ENCODE peak calls at places on chromosomes 6 and 20, in seven cellular contexts. One of them, this sample, is unnamed.

GRCh38 chr6:10138917-10139316 is 276.0 kb downstream of the TFAP2A start:
- DNase-seq in body of pancreas: no peak
- DNase-seq in pancreas: no peak
- DNase-seq in dorsolateral prefrontal cortex: no peak
- DNase-seq in left ventricle myocardium inferior: no peak
- DNase-seq in lower leg skin: no peak
- DNase-seq in activated B cell treated with CpG ODN at 0.5 μM for 24 hours: no peak
- DNase-seq in this sample: no peak

GRCh38 chr6:39471954-39472659 is 149.6 kb upstream of the KCNK16 start:
- DNase-seq in activated B cell treated with CpG ODN at 0.5 μM for 24 hours: no peak
- DNase-seq in left ventricle myocardium inferior: no peak
- DNase-seq in dorsolateral prefrontal cortex: no peak
- DNase-seq in lower leg skin: no peak
- DNase-seq in body of pancreas: no peak
- DNase-seq in pancreas: no peak
- DNase-seq in this sample: no peak

GRCh38 chr6:104860221-104860620 is 502 bp upstream of the HACE1 start:
- DNase-seq in lower leg skin: no peak
- DNase-seq in left ventricle myocardium inferior: no peak
- DNase-seq in activated B cell treated with CpG ODN at 0.5 μM for 24 hours: no peak
- DNase-seq in pancreas: no peak
- DNase-seq in body of pancreas: no peak
- DNase-seq in dorsolateral prefrontal cortex: no peak
- DNase-seq in this sample: peak; percentile 4

GRCh38 chr6:149225946-149226345 is 91.6 kb upstream of the TAB2 start:
- DNase-seq in activated B cell treated with CpG ODN at 0.5 μM for 24 hours: no peak
- DNase-seq in lower leg skin: no peak
- DNase-seq in pancreas: no peak
- DNase-seq in dorsolateral prefrontal cortex: no peak
- DNase-seq in left ventricle myocardium inferior: no peak
- DNase-seq in body of pancreas: no peak
- DNase-seq in this sample: no peak

GRCh38 chr6:111566873-111567517 is 38.7 kb downstream of the TRAF3IP2 start:
- DNase-seq in body of pancreas: no peak
- DNase-seq in left ventricle myocardium inferior: no peak
- DNase-seq in dorsolateral prefrontal cortex: peak; percentile 66
- DNase-seq in pancreas: no peak
- DNase-seq in lower leg skin: no peak
- DNase-seq in activated B cell treated with CpG ODN at 0.5 μM for 24 hours: no peak
- DNase-seq in this sample: no peak

GRCh38 chr6:149169761-149170359 is 147.7 kb upstream of the TAB2 start:
- DNase-seq in dorsolateral prefrontal cortex: no peak
- DNase-seq in pancreas: no peak
- DNase-seq in activated B cell treated with CpG ODN at 0.5 μM for 24 hours: no peak
- DNase-seq in body of pancreas: no peak
- DNase-seq in left ventricle myocardium inferior: no peak
- DNase-seq in lower leg skin: no peak
- DNase-seq in this sample: no peak

GRCh38 chr6:24883618-24884017 is 52.1 kb downstream of the RIPOR2 start:
- DNase-seq in dorsolateral prefrontal cortex: no peak
- DNase-seq in lower leg skin: no peak
- DNase-seq in left ventricle myocardium inferior: no peak
- DNase-seq in body of pancreas: no peak
- DNase-seq in activated B cell treated with CpG ODN at 0.5 μM for 24 hours: no peak
- DNase-seq in pancreas: no peak
- DNase-seq in this sample: no peak

GRCh38 chr20:63698739-63699465 is 2.5 kb downstream of the TNFRSF6B start:
- DNase-seq in body of pancreas: peak; percentile 29
- DNase-seq in pancreas: peak; percentile 59
- DNase-seq in dorsolateral prefrontal cortex: no peak
- DNase-seq in lower leg skin: no peak
- DNase-seq in left ventricle myocardium inferior: no peak
- DNase-seq in activated B cell treated with CpG ODN at 0.5 μM for 24 hours: no peak
- DNase-seq in this sample: peak; percentile 93

GRCh38 chr6:135358907-135359459 is 138.6 kb downstream of the AHI1 start:
- DNase-seq in left ventricle myocardium inferior: no peak
- DNase-seq in body of pancreas: no peak
- DNase-seq in dorsolateral prefrontal cortex: no peak
- DNase-seq in activated B cell treated with CpG ODN at 0.5 μM for 24 hours: no peak
- DNase-seq in lower leg skin: no peak
- DNase-seq in pancreas: no peak
- DNase-seq in this sample: no peak

GRCh38 chr6:85459224-85459901 is 9.5 kb downstream of the NT5E start:
- DNase-seq in body of pancreas: no peak
- DNase-seq in dorsolateral prefrontal cortex: no peak
- DNase-seq in pancreas: no peak
- DNase-seq in lower leg skin: no peak
- DNase-seq in activated B cell treated with CpG ODN at 0.5 μM for 24 hours: no peak
- DNase-seq in left ventricle myocardium inferior: no peak
- DNase-seq in this sample: no peak

GRCh38 chr20:10565191-10565921 is 108.4 kb downstream of the JAG1 start:
- DNase-seq in body of pancreas: no peak
- DNase-seq in lower leg skin: peak; percentile 65
- DNase-seq in activated B cell treated with CpG ODN at 0.5 μM for 24 hours: no peak
- DNase-seq in dorsolateral prefrontal cortex: no peak
- DNase-seq in left ventricle myocardium inferior: no peak
- DNase-seq in pancreas: no peak
- DNase-seq in this sample: no peak

GRCh38 chr6:2792330-2792729 is 27.1 kb downstream of the WRNIP1 start:
- DNase-seq in activated B cell treated with CpG ODN at 0.5 μM for 24 hours: no peak
- DNase-seq in lower leg skin: no peak
- DNase-seq in left ventricle myocardium inferior: no peak
- DNase-seq in body of pancreas: no peak
- DNase-seq in pancreas: no peak
- DNase-seq in dorsolateral prefrontal cortex: no peak
- DNase-seq in this sample: no peak

GRCh38 chr6:105795913-105796517 is 290.1 kb upstream of the PRDM1 start:
- DNase-seq in lower leg skin: no peak
- DNase-seq in dorsolateral prefrontal cortex: no peak
- DNase-seq in pancreas: no peak
- DNase-seq in left ventricle myocardium inferior: no peak
- DNase-seq in body of pancreas: no peak
- DNase-seq in activated B cell treated with CpG ODN at 0.5 μM for 24 hours: no peak
- DNase-seq in this sample: peak; percentile 30

GRCh38 chr6:21164768-21165326 is 428.7 kb upstream of the SOX4 start:
- DNase-seq in left ventricle myocardium inferior: no peak
- DNase-seq in lower leg skin: no peak
- DNase-seq in dorsolateral prefrontal cortex: no peak
- DNase-seq in pancreas: no peak
- DNase-seq in body of pancreas: no peak
- DNase-seq in activated B cell treated with CpG ODN at 0.5 μM for 24 hours: no peak
- DNase-seq in this sample: no peak

GRCh38 chr6:22828179-22829062 is 259.1 kb downstream of the HDGFL1 start:
- DNase-seq in lower leg skin: peak; percentile 43
- DNase-seq in pancreas: peak; percentile 58
- DNase-seq in activated B cell treated with CpG ODN at 0.5 μM for 24 hours: no peak
- DNase-seq in left ventricle myocardium inferior: no peak
- DNase-seq in body of pancreas: peak; percentile 62
- DNase-seq in dorsolateral prefrontal cortex: no peak
- DNase-seq in this sample: peak; percentile 88

GRCh38 chr6:1348675-1349074 is 36.8 kb downstream of the FOXQ1 start:
- DNase-seq in pancreas: no peak
- DNase-seq in left ventricle myocardium inferior: peak; percentile 66
- DNase-seq in lower leg skin: no peak
- DNase-seq in dorsolateral prefrontal cortex: no peak
- DNase-seq in body of pancreas: no peak
- DNase-seq in activated B cell treated with CpG ODN at 0.5 μM for 24 hours: no peak
- DNase-seq in this sample: no peak

GRCh38 chr20:8735674-8736073 is 333.2 kb upstream of the PLCB4 start:
- DNase-seq in lower leg skin: no peak
- DNase-seq in activated B cell treated with CpG ODN at 0.5 μM for 24 hours: no peak
- DNase-seq in dorsolateral prefrontal cortex: no peak
- DNase-seq in left ventricle myocardium inferior: no peak
- DNase-seq in pancreas: no peak
- DNase-seq in body of pancreas: no peak
- DNase-seq in this sample: no peak

GRCh38 chr6:74549746-74550145 is 656.1 kb downstream of the COL12A1 start:
- DNase-seq in pancreas: no peak
- DNase-seq in lower leg skin: no peak
- DNase-seq in dorsolateral prefrontal cortex: no peak
- DNase-seq in body of pancreas: no peak
- DNase-seq in activated B cell treated with CpG ODN at 0.5 μM for 24 hours: no peak
- DNase-seq in left ventricle myocardium inferior: no peak
- DNase-seq in this sample: no peak
- TF ChIP-seq CTCF in pancreas: no peak
- TF ChIP-seq CTCF in lower leg skin: no peak
- TF ChIP-seq CTCF in dorsolateral prefrontal cortex: no peak
- TF ChIP-seq CTCF in body of pancreas: no peak
- TF ChIP-seq CTCF in activated B cell treated with CpG ODN at 0.5 μM for 24 hours: no peak
- TF ChIP-seq CTCF in left ventricle myocardium inferior: no peak
- TF ChIP-seq CTCF in this sample: no peak

GRCh38 chr6:127990081-127990480 is 89.2 kb upstream of the THEMIS start:
- DNase-seq in lower leg skin: no peak
- DNase-seq in dorsolateral prefrontal cortex: no peak
- DNase-seq in activated B cell treated with CpG ODN at 0.5 μM for 24 hours: no peak
- DNase-seq in pancreas: no peak
- DNase-seq in body of pancreas: no peak
- DNase-seq in left ventricle myocardium inferior: no peak
- DNase-seq in this sample: no peak
- TF ChIP-seq CTCF in lower leg skin: no peak
- TF ChIP-seq CTCF in dorsolateral prefrontal cortex: no peak
- TF ChIP-seq CTCF in activated B cell treated with CpG ODN at 0.5 μM for 24 hours: no peak
- TF ChIP-seq CTCF in pancreas: no peak
- TF ChIP-seq CTCF in body of pancreas: no peak
- TF ChIP-seq CTCF in left ventricle myocardium inferior: no peak
- TF ChIP-seq CTCF in this sample: no peak

DNA sequence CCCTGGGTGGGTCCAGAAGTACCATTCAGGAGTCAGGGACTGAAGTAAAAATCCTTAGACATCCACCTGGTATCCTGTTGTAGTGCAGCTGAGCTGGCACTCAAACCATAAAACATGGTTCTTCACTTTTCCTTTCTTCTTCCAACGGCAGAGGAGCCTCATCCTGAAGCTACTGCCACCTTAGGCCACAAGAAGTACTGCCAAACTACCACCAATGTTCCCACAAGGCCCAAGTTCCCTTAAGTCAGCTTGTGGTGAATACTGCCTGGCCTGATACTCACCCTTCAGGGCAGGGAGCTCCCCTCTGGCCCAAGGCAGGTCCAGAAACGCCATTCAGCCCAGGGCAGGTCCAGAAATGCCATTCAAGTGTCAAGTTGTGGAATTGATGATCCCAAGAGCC is 1053.4 kb upstream of the CITED2 start:
- DNase-seq in dorsolateral prefrontal cortex: no peak
- DNase-seq in lower leg skin: no peak
- DNase-seq in activated B cell treated with CpG ODN at 0.5 μM for 24 hours: no peak
- DNase-seq in body of pancreas: no peak
- DNase-seq in left ventricle myocardium inferior: no peak
- DNase-seq in pancreas: no peak
- DNase-seq in this sample: no peak
- TF ChIP-seq CTCF in dorsolateral prefrontal cortex: no peak
- TF ChIP-seq CTCF in lower leg skin: no peak
- TF ChIP-seq CTCF in activated B cell treated with CpG ODN at 0.5 μM for 24 hours: no peak
- TF ChIP-seq CTCF in body of pancreas: no peak
- TF ChIP-seq CTCF in left ventricle myocardium inferior: no peak
- TF ChIP-seq CTCF in pancreas: no peak
- TF ChIP-seq CTCF in this sample: no peak

DNA sequence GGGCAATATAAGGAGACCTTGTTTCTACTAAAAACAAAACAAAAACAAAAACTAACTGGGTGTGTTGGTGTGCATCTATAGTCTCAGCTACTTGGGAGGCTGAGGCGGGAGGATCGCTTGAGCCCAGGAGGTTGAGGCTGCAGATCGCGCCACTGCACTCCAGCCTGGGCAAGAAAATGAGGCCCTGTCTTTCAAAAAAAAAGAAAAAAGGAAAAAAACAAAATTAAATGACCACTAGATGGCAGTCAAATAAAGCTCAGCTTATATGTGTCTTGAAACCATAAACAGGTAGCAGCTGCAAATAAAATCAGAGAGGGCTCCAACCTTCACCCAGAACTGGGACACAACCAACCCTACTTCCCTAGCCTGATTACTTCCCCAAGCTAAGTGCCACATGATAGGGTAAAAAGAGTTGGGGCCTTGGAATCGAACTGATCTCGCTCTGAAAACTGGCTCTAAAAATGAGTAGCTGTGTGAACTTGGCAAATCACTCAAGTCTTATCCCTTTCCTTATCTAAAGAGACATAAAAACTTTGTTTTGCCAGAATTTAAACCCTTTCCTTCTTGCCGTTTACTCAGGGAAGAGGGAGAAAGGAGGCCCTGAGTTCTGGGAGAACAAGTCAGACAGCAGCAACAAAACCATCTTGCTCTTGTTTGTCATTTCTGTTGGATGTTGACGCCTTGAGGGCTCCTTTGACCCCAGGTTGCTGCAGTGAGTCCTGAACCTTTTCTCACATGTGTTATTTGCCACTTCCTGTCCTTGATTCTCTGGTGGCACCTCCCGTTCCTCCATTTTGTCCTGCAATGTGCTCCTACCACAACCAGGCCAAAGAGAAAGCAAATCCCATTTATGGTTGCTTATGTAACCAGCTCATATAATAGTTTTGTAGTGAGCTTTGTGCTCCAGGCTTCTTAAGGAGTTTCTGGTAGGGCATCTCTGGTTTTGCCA is 66.9 kb upstream of the ADGRF4 start:
- DNase-seq in body of pancreas: peak; percentile 20
- DNase-seq in left ventricle myocardium inferior: no peak
- DNase-seq in activated B cell treated with CpG ODN at 0.5 μM for 24 hours: no peak
- DNase-seq in lower leg skin: no peak
- DNase-seq in pancreas: no peak
- DNase-seq in dorsolateral prefrontal cortex: no peak
- DNase-seq in this sample: no peak
- TF ChIP-seq CTCF in body of pancreas: peak; percentile 93
- TF ChIP-seq CTCF in left ventricle myocardium inferior: peak; percentile 79
- TF ChIP-seq CTCF in activated B cell treated with CpG ODN at 0.5 μM for 24 hours: no peak
- TF ChIP-seq CTCF in lower leg skin: no peak
- TF ChIP-seq CTCF in pancreas: peak; percentile 31
- TF ChIP-seq CTCF in dorsolateral prefrontal cortex: peak; percentile 72
- TF ChIP-seq CTCF in this sample: no peak

GRCh38 chr6:137134483-137134882 is 39.0 kb downstream of the IL22RA2 start:
- DNase-seq in body of pancreas: no peak
- DNase-seq in pancreas: no peak
- DNase-seq in lower leg skin: no peak
- DNase-seq in dorsolateral prefrontal cortex: no peak
- DNase-seq in left ventricle myocardium inferior: no peak
- DNase-seq in activated B cell treated with CpG ODN at 0.5 μM for 24 hours: no peak
- DNase-seq in this sample: no peak

GRCh38 chr6:137136065-137136464 is 37.4 kb downstream of the IL22RA2 start:
- DNase-seq in activated B cell treated with CpG ODN at 0.5 μM for 24 hours: no peak
- DNase-seq in dorsolateral prefrontal cortex: no peak
- DNase-seq in body of pancreas: no peak
- DNase-seq in left ventricle myocardium inferior: no peak
- DNase-seq in pancreas: no peak
- DNase-seq in lower leg skin: no peak
- DNase-seq in this sample: no peak

DNA sequence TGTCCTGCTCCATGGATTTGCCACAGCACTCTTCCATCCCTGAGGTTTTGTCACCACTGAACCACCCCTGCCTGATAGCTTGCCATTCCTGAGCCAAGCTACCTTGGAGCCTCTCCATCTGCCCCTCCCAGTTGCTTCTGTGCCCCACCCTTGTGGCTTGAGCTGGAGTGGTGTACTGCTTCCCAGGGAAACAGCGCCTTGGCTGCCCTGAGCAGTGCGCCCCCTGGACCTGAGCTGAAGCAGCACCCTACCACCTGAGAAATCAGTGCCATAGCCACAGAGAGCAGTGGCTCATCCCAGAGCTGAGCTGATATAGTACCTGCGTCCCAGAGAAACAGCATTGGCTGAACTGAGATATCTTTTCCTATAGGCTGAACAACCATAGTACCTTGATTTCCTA is 40.3 kb downstream of the IL22RA2 start:
- DNase-seq in dorsolateral prefrontal cortex: no peak
- DNase-seq in lower leg skin: no peak
- DNase-seq in pancreas: no peak
- DNase-seq in activated B cell treated with CpG ODN at 0.5 μM for 24 hours: no peak
- DNase-seq in body of pancreas: no peak
- DNase-seq in left ventricle myocardium inferior: no peak
- DNase-seq in this sample: no peak
- TF ChIP-seq CTCF in dorsolateral prefrontal cortex: no peak
- TF ChIP-seq CTCF in lower leg skin: no peak
- TF ChIP-seq CTCF in pancreas: no peak
- TF ChIP-seq CTCF in activated B cell treated with CpG ODN at 0.5 μM for 24 hours: no peak
- TF ChIP-seq CTCF in body of pancreas: no peak
- TF ChIP-seq CTCF in left ventricle myocardium inferior: no peak
- TF ChIP-seq CTCF in this sample: no peak

This sample was measured in Calu3.